ENCODE peak calls at places on chromosomes 2 and 18, in four cellular contexts. One of them, this sample, is unnamed.

GRCh38 chr2:111135910-111136297 is 15.2 kb downstream of the BCL2L11 start:
- DNase-seq in fibroblast of lung: peak
- DNase-seq in GM23338: peak
- DNase-seq in OCI-LY7: no peak
- DNase-seq in this sample: no peak

GRCh38 chr2:185433824-185434223 is 304.8 kb upstream of the FSIP2 start:
- DNase-seq in fibroblast of lung: no peak
- DNase-seq in GM23338: peak
- DNase-seq in OCI-LY7: no peak
- DNase-seq in this sample: no peak

GRCh38 chr2:77428946-77429345 is 93.2 kb downstream of the LRRTM4 start:
- DNase-seq in fibroblast of lung: no peak
- DNase-seq in GM23338: no peak
- DNase-seq in OCI-LY7: no peak
- DNase-seq in this sample: no peak

GRCh38 chr2:233353101-233353768 is 1.1 kb upstream of the DGKD start:
- DNase-seq in fibroblast of lung: no peak
- DNase-seq in GM23338: no peak
- DNase-seq in OCI-LY7: no peak
- DNase-seq in this sample: no peak

GRCh38 chr2:199985625-199986207 is 30.3 kb downstream of the MAIP1 start:
- DNase-seq in fibroblast of lung: peak
- DNase-seq in GM23338: peak
- DNase-seq in OCI-LY7: peak
- DNase-seq in this sample: no peak

GRCh38 chr2:95333888-95334338 is 36.8 kb downstream of the KCNIP3 start:
- DNase-seq in fibroblast of lung: peak
- DNase-seq in GM23338: no peak
- DNase-seq in OCI-LY7: no peak
- DNase-seq in this sample: no peak

GRCh38 chr2:165406053-165406628 is 63.4 kb upstream of the CSRNP3 start:
- DNase-seq in fibroblast of lung: no peak
- DNase-seq in GM23338: peak
- DNase-seq in OCI-LY7: no peak
- DNase-seq in this sample: no peak

GRCh38 chr2:177817300-177817699 is 255.3 kb downstream of the PDE11A start:
- DNase-seq in fibroblast of lung: no peak
- DNase-seq in GM23338: no peak
- DNase-seq in OCI-LY7: no peak
- DNase-seq in this sample: no peak

GRCh38 chr2:153232474-153232873 is 246.1 kb downstream of the RPRM start:
- DNase-seq in fibroblast of lung: no peak
- DNase-seq in GM23338: no peak
- DNase-seq in OCI-LY7: no peak
- DNase-seq in this sample: no peak

GRCh38 chr2:26172866-26173595 is at the start of gene GAREM2:
- DNase-seq in fibroblast of lung: no peak
- DNase-seq in GM23338: peak
- DNase-seq in OCI-LY7: no peak
- DNase-seq in this sample: no peak

GRCh38 chr2:234917245-234917975 is 34.4 kb upstream of the SH3BP4 start:
- DNase-seq in fibroblast of lung: no peak
- DNase-seq in GM23338: no peak
- DNase-seq in OCI-LY7: no peak
- DNase-seq in this sample: no peak

GRCh38 chr2:236400046-236400574 is 135.9 kb upstream of the ASB18 start:
- DNase-seq in fibroblast of lung: no peak
- DNase-seq in GM23338: no peak
- DNase-seq in OCI-LY7: no peak
- DNase-seq in this sample: no peak

GRCh38 chr2:11748018-11748860 is 1.8 kb downstream of the LPIN1 start:
- DNase-seq in fibroblast of lung: no peak
- DNase-seq in GM23338: no peak
- DNase-seq in OCI-LY7: peak
- DNase-seq in this sample: no peak

GRCh38 chr2:182554950-182555349 is 128.1 kb upstream of the PDE1A start:
- DNase-seq in fibroblast of lung: no peak
- DNase-seq in GM23338: no peak
- DNase-seq in OCI-LY7: no peak
- DNase-seq in this sample: no peak

GRCh38 chr2:152782171-152782570 is 63.8 kb downstream of the ARL6IP6 start:
- DNase-seq in fibroblast of lung: no peak
- DNase-seq in GM23338: no peak
- DNase-seq in OCI-LY7: no peak
- DNase-seq in this sample: no peak

GRCh38 chr2:121303531-121304263 is 18.7 kb upstream of the TFCP2L1 start:
- DNase-seq in fibroblast of lung: no peak
- DNase-seq in GM23338: no peak
- DNase-seq in OCI-LY7: no peak
- DNase-seq in this sample: no peak

GRCh38 chr2:237876056-237876439 is 16.6 kb downstream of the RAMP1 start:
- DNase-seq in fibroblast of lung: no peak
- DNase-seq in GM23338: no peak
- DNase-seq in OCI-LY7: no peak
- DNase-seq in this sample: no peak

GRCh38 chr2:145221511-145221910 is 701.6 kb upstream of the ZEB2 start:
- DNase-seq in fibroblast of lung: no peak
- DNase-seq in GM23338: no peak
- DNase-seq in OCI-LY7: no peak
- DNase-seq in this sample: no peak

GRCh38 chr2:165720526-165720925 is 73.5 kb downstream of the GALNT3 start:
- DNase-seq in fibroblast of lung: peak
- DNase-seq in GM23338: no peak
- DNase-seq in OCI-LY7: no peak
- DNase-seq in this sample: no peak

GRCh38 chr18:74496508-74497307 is 545 bp downstream of the CNDP2 start:
- DNase-seq in fibroblast of lung: peak
- DNase-seq in GM23338: peak
- DNase-seq in OCI-LY7: peak
- DNase-seq in this sample: peak

GRCh38 chr18:56672391-56672790 is 21.2 kb downstream of the WDR7 start:
- DNase-seq in fibroblast of lung: no peak
- DNase-seq in GM23338: no peak
- DNase-seq in OCI-LY7: no peak
- DNase-seq in this sample: no peak

GRCh38 chr18:8952796-8953760 is 149.4 kb upstream of the NDUFV2 start:
- DNase-seq in fibroblast of lung: peak
- DNase-seq in GM23338: no peak
- DNase-seq in OCI-LY7: no peak
- DNase-seq in this sample: no peak

GRCh38 chr2:39665811-39666488 is at the start of gene TMEM178A:
- DNase-seq in fibroblast of lung: no peak
- DNase-seq in GM23338: peak
- DNase-seq in OCI-LY7: no peak
- DNase-seq in this sample: no peak

GRCh38 chr2:120786038-120786437 is 50.4 kb downstream of the GLI2 start:
- DNase-seq in fibroblast of lung: no peak
- DNase-seq in GM23338: peak
- DNase-seq in OCI-LY7: no peak
- DNase-seq in this sample: no peak

GRCh38 chr2:138364554-138365162 is 136.9 kb upstream of the SPOPL start:
- DNase-seq in fibroblast of lung: peak
- DNase-seq in GM23338: no peak
- DNase-seq in OCI-LY7: no peak
- DNase-seq in this sample: no peak

GRCh38 chr2:203675086-203675485 is 31.4 kb upstream of the CD28 start:
- DNase-seq in fibroblast of lung: no peak
- DNase-seq in GM23338: no peak
- DNase-seq in OCI-LY7: no peak
- DNase-seq in this sample: no peak

GRCh38 chr2:133871810-133872209 is 303.5 kb upstream of the NCKAP5 start:
- DNase-seq in fibroblast of lung: no peak
- DNase-seq in GM23338: no peak
- DNase-seq in OCI-LY7: no peak
- DNase-seq in this sample: no peak

GRCh38 chr18:28439870-28440269 is 262.9 kb upstream of the CDH2 start:
- DNase-seq in fibroblast of lung: no peak
- DNase-seq in GM23338: peak
- DNase-seq in OCI-LY7: no peak
- DNase-seq in this sample: no peak

GRCh38 chr2:9975805-9976447 is 24.4 kb downstream of the GRHL1 start:
- DNase-seq in fibroblast of lung: peak
- DNase-seq in GM23338: no peak
- DNase-seq in OCI-LY7: no peak
- DNase-seq in this sample: no peak

GRCh38 chr2:236176417-236176816 is 8.2 kb upstream of the GBX2 start:
- DNase-seq in fibroblast of lung: peak
- DNase-seq in GM23338: peak
- DNase-seq in OCI-LY7: peak
- DNase-seq in this sample: no peak

GRCh38 chr18:55334875-55335274 is 253.1 kb downstream of the TCF4 start:
- DNase-seq in fibroblast of lung: no peak
- DNase-seq in GM23338: no peak
- DNase-seq in OCI-LY7: no peak
- DNase-seq in this sample: peak

GRCh38 chr2:235287369-235287722 is 206.5 kb upstream of the AGAP1 start:
- DNase-seq in fibroblast of lung: no peak
- DNase-seq in GM23338: no peak
- DNase-seq in OCI-LY7: no peak
- DNase-seq in this sample: no peak

GRCh38 chr2:181573140-181573736 is 83.7 kb downstream of the CERKL start:
- DNase-seq in fibroblast of lung: peak
- DNase-seq in GM23338: peak
- DNase-seq in OCI-LY7: peak
- DNase-seq in this sample: no peak

GRCh38 chr2:41321341-41321740 is 726.5 kb upstream of the PKDCC start:
- DNase-seq in fibroblast of lung: no peak
- DNase-seq in GM23338: no peak
- DNase-seq in OCI-LY7: no peak
- DNase-seq in this sample: no peak

GRCh38 chr2:95271381-95271971 is 2.8 kb upstream of the PROM2 start:
- DNase-seq in fibroblast of lung: no peak
- DNase-seq in GM23338: no peak
- DNase-seq in OCI-LY7: no peak
- DNase-seq in this sample: no peak

GRCh38 chr2:148935791-148936190 is 60.8 kb downstream of the KIF5C start:
- DNase-seq in fibroblast of lung: no peak
- DNase-seq in GM23338: no peak
- DNase-seq in OCI-LY7: no peak
- DNase-seq in this sample: no peak

GRCh38 chr2:16223481-16224177 is 283.3 kb downstream of the MYCN start:
- DNase-seq in fibroblast of lung: no peak
- DNase-seq in GM23338: no peak
- DNase-seq in OCI-LY7: no peak
- DNase-seq in this sample: no peak

GRCh38 chr2:74495440-74495839 is 4.0 kb downstream of the LBX2 start:
- DNase-seq in fibroblast of lung: no peak
- DNase-seq in GM23338: no peak
- DNase-seq in OCI-LY7: no peak
- DNase-seq in this sample: no peak

GRCh38 chr2:65309699-65310098 is 82.1 kb downstream of the ACTR2 start:
- DNase-seq in fibroblast of lung: no peak
- DNase-seq in GM23338: no peak
- DNase-seq in OCI-LY7: no peak
- DNase-seq in this sample: no peak

DNA sequence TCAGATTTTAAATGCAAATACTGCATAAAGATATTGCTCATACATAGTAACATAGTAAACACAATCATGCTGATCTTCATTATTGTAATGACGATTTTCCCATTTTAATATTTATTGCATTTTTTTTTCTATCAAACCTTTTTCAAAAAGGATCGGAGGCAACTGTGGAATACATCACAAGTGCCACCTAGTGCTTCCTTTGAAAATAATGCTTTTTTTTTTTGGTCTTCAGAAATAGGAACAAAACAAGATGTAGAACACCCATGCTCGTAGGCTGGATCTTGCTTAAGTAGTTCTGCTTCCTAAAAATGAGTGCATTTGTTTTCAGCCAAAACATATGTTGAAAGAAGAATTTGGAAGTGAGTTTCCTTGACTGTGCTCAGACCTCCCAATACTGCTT is 35.7 kb upstream of the GPR155 start:
- DNase-seq in fibroblast of lung: peak
- DNase-seq in GM23338: peak
- DNase-seq in OCI-LY7: peak
- DNase-seq in this sample: no peak
- H3K27ac ChIP-seq in fibroblast of lung: no peak
- H3K27ac ChIP-seq in GM23338: no peak
- H3K27ac ChIP-seq in OCI-LY7: no peak
- H3K27ac ChIP-seq in this sample: peak

DNA sequence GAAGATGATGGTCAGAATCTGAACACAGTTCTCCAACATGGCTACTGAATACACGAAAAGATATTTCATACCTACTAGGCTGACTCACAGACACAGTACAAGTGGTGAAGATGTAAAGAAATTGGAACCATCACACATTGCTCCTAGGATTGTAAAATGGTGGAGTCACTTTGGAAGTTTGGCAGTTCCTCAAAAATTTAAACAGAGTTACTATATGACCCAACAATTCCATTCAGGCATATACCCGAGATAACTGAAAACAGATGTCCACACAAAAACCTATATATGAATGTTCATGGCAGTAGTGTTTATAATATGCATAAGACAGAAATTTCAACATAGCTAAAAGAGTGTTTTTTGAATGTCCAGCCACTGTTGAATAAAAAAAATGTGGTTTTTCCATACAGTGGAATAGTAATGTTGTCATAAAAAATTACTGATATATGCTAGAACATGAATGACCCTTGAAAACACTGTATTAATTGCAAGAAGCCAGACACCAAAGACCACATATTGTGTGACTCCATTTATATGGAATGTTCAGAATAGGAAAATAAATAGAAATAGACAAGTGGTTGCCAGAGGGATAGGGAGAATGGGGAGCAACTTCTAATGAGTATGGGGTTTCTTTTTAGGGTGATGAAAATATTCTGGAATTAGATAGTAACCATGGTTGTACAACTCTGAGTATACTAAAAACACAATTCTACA is 10.1 kb downstream of the RMP24 start:
- DNase-seq in fibroblast of lung: peak
- DNase-seq in GM23338: no peak
- DNase-seq in OCI-LY7: no peak
- DNase-seq in this sample: no peak
- H3K27ac ChIP-seq in fibroblast of lung: peak
- H3K27ac ChIP-seq in GM23338: no peak
- H3K27ac ChIP-seq in OCI-LY7: no peak
- H3K27ac ChIP-seq in this sample: no peak

GRCh38 chr2:224085811-224086210 is 46.7 kb upstream of the SERPINE2 start:
- DNase-seq in fibroblast of lung: no peak
- DNase-seq in GM23338: no peak
- DNase-seq in OCI-LY7: no peak
- DNase-seq in this sample: no peak
- H3K27ac ChIP-seq in fibroblast of lung: no peak
- H3K27ac ChIP-seq in GM23338: no peak
- H3K27ac ChIP-seq in OCI-LY7: no peak
- H3K27ac ChIP-seq in this sample: no peak

DNA sequence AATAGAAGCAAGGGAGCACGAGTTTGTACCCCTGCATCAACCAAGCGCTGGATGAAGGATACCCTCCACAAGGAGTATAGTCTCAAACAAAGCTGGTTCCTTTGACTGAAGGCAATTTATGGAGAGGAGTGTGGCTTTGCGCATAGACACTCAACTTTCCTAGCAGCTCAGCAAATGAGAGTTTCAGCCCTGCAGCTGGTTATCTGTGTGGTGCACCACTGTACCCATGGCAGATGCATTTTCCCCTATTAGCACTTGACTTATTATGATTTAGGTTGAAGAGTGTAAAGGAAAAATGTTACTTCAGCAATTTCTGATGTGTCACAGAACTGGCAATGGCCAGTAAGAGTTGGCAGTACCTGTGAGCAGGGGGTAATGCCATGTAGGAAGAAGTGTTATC is 440.1 kb upstream of the LINC00305 start:
- DNase-seq in fibroblast of lung: no peak
- DNase-seq in GM23338: no peak
- DNase-seq in OCI-LY7: no peak
- DNase-seq in this sample: no peak
- H3K27ac ChIP-seq in fibroblast of lung: no peak
- H3K27ac ChIP-seq in GM23338: no peak
- H3K27ac ChIP-seq in OCI-LY7: no peak
- H3K27ac ChIP-seq in this sample: no peak

This sample was measured in caudate nucleus.